ENCODE peak calls at places on chromosomes 12 and 14, in five cellular contexts. V, Q, W, B and C are unnamed samples.

GRCh38 chr14:99756796-99757195 is 36.4 kb upstream of the EML1 start:
- DNase-seq in V (no peak), Q (no peak), W (no peak), B (no peak), C (no peak)

GRCh38 chr12:31315089-31315725 is 10.7 kb downstream of the SINHCAF start:
- DNase-seq in V (no peak), Q (no peak), W (no peak), B (no peak), C (no peak)

GRCh38 chr14:73713804-73714655 is at the start of gene PNMA1:
- DNase-seq in V (peak), Q (peak), W (peak), B (peak), C (no peak)

GRCh38 chr12:111434680-111435338 is 29.1 kb downstream of the SH2B3 start:
- DNase-seq in V (peak), Q (peak), W (peak), B (peak), C (no peak)

GRCh38 chr14:50051106-50051505 is 65.3 kb downstream of the VCPKMT start:
- DNase-seq in V (no peak), Q (no peak), W (peak), B (no peak), C (no peak)

GRCh38 chr12:113302925-113303640 is 31.8 kb downstream of the SLC8B1 start:
- DNase-seq in V (no peak), Q (peak), W (no peak), B (no peak), C (no peak)

GRCh38 chr12:4961311-4961710 is 51.6 kb downstream of the KCNA1 start:
- DNase-seq in V (no peak), Q (no peak), W (no peak), B (no peak), C (no peak)

GRCh38 chr14:100715332-100715731 is 11.4 kb upstream of the DLK1 start:
- DNase-seq in V (no peak), Q (no peak), W (no peak), B (no peak), C (no peak)

GRCh38 chr14:30551460-30551859 is 7.5 kb upstream of the G2E3 start:
- DNase-seq in V (no peak), Q (no peak), W (no peak), B (no peak), C (no peak)

GRCh38 chr12:34033628-34034296 is 11.5 kb downstream of the ALG10 start:
- DNase-seq in V (no peak), Q (no peak), W (no peak), B (no peak), C (no peak)

GRCh38 chr12:57604454-57605307 is at the start of gene DTX3:
- DNase-seq in V (peak), Q (peak), W (no peak), B (peak), C (no peak)

GRCh38 chr12:95547522-95548055 is 3.7 kb downstream of the USP44 start:
- DNase-seq in V (no peak), Q (peak), W (no peak), B (no peak), C (no peak)

GRCh38 chr12:54424232-54424631 is 5.2 kb upstream of the ITGA5 start:
- DNase-seq in V (no peak), Q (no peak), W (no peak), B (no peak), C (no peak)

GRCh38 chr12:56836317-56836716 is 73.2 kb downstream of the HSD17B6 start:
- DNase-seq in V (peak), Q (no peak), W (peak), B (no peak), C (peak)

GRCh38 chr14:103808403-103809001 is 38.9 kb downstream of the PPP1R13B start:
- DNase-seq in V (peak), Q (peak), W (peak), B (peak), C (no peak)

GRCh38 chr14:101506211-101506920 is 54.9 kb upstream of the DIO3 start:
- DNase-seq in V (no peak), Q (peak), W (no peak), B (no peak), C (no peak)

DNA sequence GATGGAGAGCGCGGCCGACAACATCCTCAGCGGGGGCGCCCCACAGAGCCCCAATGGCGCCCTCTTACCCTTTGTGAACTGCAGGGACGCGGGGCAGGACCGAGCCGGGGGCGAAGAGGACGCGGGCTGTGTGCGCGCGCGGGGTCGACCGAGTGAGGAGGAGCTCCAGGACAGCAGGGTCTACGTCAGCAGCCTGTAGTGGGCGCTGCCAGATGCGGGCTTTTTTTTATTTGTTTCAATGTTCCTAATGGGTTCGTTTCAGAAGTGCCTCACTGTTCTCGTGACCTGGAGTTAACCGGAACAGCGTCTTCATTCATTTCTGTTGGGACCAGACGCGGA is 103.8 kb upstream of the FKBP4 start:
- DNase-seq in V (no peak), Q (peak), W (no peak), B (peak), C (no peak)
- H3K4me3 ChIP-seq in V (peak), Q (peak), W (no peak), B (peak), C (peak)

GRCh38 chr12:3205742-3206519 is 128.8 kb downstream of the TSPAN9 start:
- DNase-seq in V (no peak), Q (no peak), W (no peak), B (no peak), C (no peak)
- H3K4me3 ChIP-seq in V (peak), Q (no peak), W (no peak), B (no peak), C (no peak)

DNA sequence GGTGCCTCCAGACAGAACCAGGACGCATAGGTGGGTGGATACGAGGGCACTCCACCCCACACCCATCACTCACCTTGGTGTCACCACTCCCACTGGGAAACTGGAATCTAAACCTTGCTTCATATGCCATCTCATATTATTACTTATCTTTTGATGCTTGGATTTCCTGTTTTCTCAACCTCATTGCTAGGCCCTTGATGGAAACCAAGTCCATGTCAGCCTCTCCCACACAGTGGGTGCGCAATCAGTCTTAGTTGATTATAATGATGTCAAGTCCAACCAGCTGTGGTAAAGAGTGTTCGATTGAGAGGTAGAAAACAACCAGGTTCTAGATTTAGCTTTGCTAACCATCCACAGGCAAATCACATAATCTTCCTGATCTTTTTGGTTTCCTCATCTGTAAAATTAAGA is 584 bp upstream of the DDHD1 start:
- DNase-seq in V (no peak), Q (no peak), W (no peak), B (no peak), C (no peak)
- H3K4me3 ChIP-seq in V (peak), Q (peak), W (no peak), B (peak), C (peak)

DNA sequence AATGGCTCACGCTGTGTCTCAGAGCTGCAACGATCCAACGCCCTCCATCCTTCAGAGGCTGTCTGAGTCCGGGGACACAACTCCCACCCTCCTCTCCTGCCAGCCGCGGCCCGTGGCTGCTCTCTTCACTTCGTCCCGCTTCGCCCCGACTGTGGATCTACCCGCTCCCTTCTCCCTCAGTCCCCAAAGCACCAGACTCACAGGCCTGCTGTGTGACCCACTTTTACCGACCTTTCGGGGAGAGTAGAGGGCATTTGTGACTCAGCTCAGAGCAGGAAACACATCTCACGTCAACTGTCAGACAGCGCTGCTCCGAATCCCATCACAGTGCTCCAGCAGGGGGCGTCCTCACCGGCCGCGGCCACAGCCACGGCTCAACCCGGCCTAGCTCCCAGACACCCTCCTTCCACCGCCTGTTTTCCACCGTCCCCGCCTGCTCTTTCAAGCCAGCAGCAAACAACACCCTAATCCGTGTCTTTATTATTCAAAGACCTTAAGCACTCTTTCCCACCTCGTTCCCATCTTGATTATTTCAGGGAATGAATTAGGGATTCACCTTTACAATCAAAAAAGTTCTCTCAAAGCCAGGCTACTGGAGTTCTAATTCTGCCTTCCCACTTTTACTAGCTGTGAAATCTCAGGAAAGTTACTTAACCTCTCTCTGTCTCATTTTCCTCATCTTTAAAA is 5.0 kb upstream of the AQP2 start:
- DNase-seq in V (peak), Q (peak), W (peak), B (peak), C (no peak)
- H3K4me3 ChIP-seq in V (peak), Q (peak), W (no peak), B (no peak), C (no peak)

GRCh38 chr12:114774181-114774580 is 90.2 kb upstream of the TBX3 start:
- DNase-seq in V (no peak), Q (no peak), W (no peak), B (no peak), C (no peak)
- H3K4me3 ChIP-seq in V (no peak), Q (no peak), W (no peak), B (no peak), C (no peak)

GRCh38 chr14:105094193-105094907 is 29.1 kb upstream of the GPR132 start:
- DNase-seq in V (no peak), Q (no peak), W (no peak), B (no peak), C (no peak)

GRCh38 chr14:105091335-105092123 is 26.3 kb upstream of the GPR132 start:
- DNase-seq in V (peak), Q (peak), W (peak), B (no peak), C (peak)

GRCh38 chr14:105092124-105092911 is 27.1 kb upstream of the GPR132 start:
- DNase-seq in V (no peak), Q (peak), W (no peak), B (no peak), C (no peak)

GRCh38 chr14:105093426-105094192 is 28.4 kb upstream of the GPR132 start:
- DNase-seq in V (peak), Q (peak), W (peak), B (peak), C (no peak)

DNA sequence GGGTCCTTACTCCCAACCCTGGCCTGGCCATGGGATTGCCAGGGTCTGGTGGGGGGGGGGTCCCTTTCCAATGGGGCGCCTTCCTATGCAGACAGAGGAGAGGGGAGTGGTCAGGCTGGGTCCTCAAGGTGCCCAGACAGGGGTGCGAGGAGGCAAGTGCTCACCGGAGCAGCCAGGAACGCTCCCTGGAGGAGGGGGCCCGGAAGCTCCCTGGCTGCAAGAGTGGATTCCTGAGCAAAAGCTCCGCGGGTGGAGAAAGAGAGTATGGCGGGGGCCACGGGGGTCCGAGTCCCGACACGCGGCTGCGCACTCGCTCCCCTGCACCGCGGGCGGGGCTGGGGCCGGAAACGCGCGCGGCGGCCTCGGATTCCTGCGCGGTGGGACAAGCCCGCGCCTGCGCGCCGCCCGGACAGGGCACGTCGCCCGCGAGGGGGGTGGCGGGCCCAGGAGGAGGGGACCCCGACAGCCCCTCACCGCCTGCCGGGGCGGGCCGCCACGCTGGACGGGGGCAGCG is 27.7 kb upstream of the GPR132 start:
- DNase-seq in V (peak), Q (peak), W (peak), B (peak), C (no peak)
- H3K4me3 ChIP-seq in V (peak), Q (no peak), W (peak), B (peak), C (peak)